ENCODE peak calls at places on chromosomes 13 and 19, in seven cellular contexts. One of them, this sample, is unnamed.
A peak's percentile ranks its signal among the peaks of the same experiment; 100 is the strongest.

GRCh38 chr13:57629821-57630235 is 1.7 kb upstream of the PCDH17 start:
- DNase-seq in GM13977: peak; percentile 67
- DNase-seq in fibroblast of mammary gland: peak; percentile 67
- DNase-seq in omental fat pad: peak; percentile 52
- DNase-seq in T-helper 2 cell: peak; percentile 65
- DNase-seq in stimulated activated CD8-positive, alpha-beta memory T cell treated with anti-CD3 and anti-CD28 coated beads, Interleukin-4, amount 100 ng/mL, for 4 hours: no peak
- DNase-seq in non-pigmented ciliary epithelial cell: no peak
- DNase-seq in this sample: no peak

GRCh38 chr19:4369109-4369887 is 25.9 kb downstream of the MPND start:
- DNase-seq in GM13977: peak; percentile 80
- DNase-seq in fibroblast of mammary gland: peak; percentile 47
- DNase-seq in omental fat pad: no peak
- DNase-seq in T-helper 2 cell: peak; percentile 87
- DNase-seq in stimulated activated CD8-positive, alpha-beta memory T cell treated with anti-CD3 and anti-CD28 coated beads, Interleukin-4, amount 100 ng/mL, for 4 hours: peak; percentile 24
- DNase-seq in non-pigmented ciliary epithelial cell: no peak
- DNase-seq in this sample: no peak

GRCh38 chr13:73242515-73243015 is 183.8 kb downstream of the KLF5 start:
- DNase-seq in GM13977: no peak
- DNase-seq in fibroblast of mammary gland: no peak
- DNase-seq in omental fat pad: no peak
- DNase-seq in T-helper 2 cell: no peak
- DNase-seq in stimulated activated CD8-positive, alpha-beta memory T cell treated with anti-CD3 and anti-CD28 coated beads, Interleukin-4, amount 100 ng/mL, for 4 hours: no peak
- DNase-seq in non-pigmented ciliary epithelial cell: no peak
- DNase-seq in this sample: no peak

GRCh38 chr19:39405930-39406655 is 554 bp upstream of the ZFP36 start:
- DNase-seq in GM13977: peak; percentile 76
- DNase-seq in fibroblast of mammary gland: no peak
- DNase-seq in omental fat pad: no peak
- DNase-seq in T-helper 2 cell: peak; percentile 93
- DNase-seq in stimulated activated CD8-positive, alpha-beta memory T cell treated with anti-CD3 and anti-CD28 coated beads, Interleukin-4, amount 100 ng/mL, for 4 hours: peak; percentile 76
- DNase-seq in non-pigmented ciliary epithelial cell: no peak
- DNase-seq in this sample: no peak

GRCh38 chr19:46660008-46660517 is 919 bp downstream of the DACT3 start:
- DNase-seq in GM13977: no peak
- DNase-seq in fibroblast of mammary gland: no peak
- DNase-seq in omental fat pad: no peak
- DNase-seq in T-helper 2 cell: no peak
- DNase-seq in stimulated activated CD8-positive, alpha-beta memory T cell treated with anti-CD3 and anti-CD28 coated beads, Interleukin-4, amount 100 ng/mL, for 4 hours: no peak
- DNase-seq in non-pigmented ciliary epithelial cell: no peak
- DNase-seq in this sample: peak; percentile 18

GRCh38 chr13:44013666-44014291 is 134.1 kb downstream of the LACC1 start:
- DNase-seq in GM13977: no peak
- DNase-seq in fibroblast of mammary gland: peak; percentile 63
- DNase-seq in omental fat pad: no peak
- DNase-seq in T-helper 2 cell: no peak
- DNase-seq in stimulated activated CD8-positive, alpha-beta memory T cell treated with anti-CD3 and anti-CD28 coated beads, Interleukin-4, amount 100 ng/mL, for 4 hours: no peak
- DNase-seq in non-pigmented ciliary epithelial cell: peak; percentile 35
- DNase-seq in this sample: peak; percentile 47

GRCh38 chr13:21971662-21972635 is 301.1 kb downstream of the FGF9 start:
- DNase-seq in GM13977: no peak
- DNase-seq in fibroblast of mammary gland: no peak
- DNase-seq in omental fat pad: no peak
- DNase-seq in T-helper 2 cell: no peak
- DNase-seq in stimulated activated CD8-positive, alpha-beta memory T cell treated with anti-CD3 and anti-CD28 coated beads, Interleukin-4, amount 100 ng/mL, for 4 hours: no peak
- DNase-seq in non-pigmented ciliary epithelial cell: peak; percentile 41
- DNase-seq in this sample: no peak

GRCh38 chr13:32426981-32427851 is 714 bp downstream of the N4BP2L1 start:
- DNase-seq in GM13977: peak; percentile 56
- DNase-seq in fibroblast of mammary gland: peak; percentile 15
- DNase-seq in omental fat pad: no peak
- DNase-seq in T-helper 2 cell: peak; percentile 78
- DNase-seq in stimulated activated CD8-positive, alpha-beta memory T cell treated with anti-CD3 and anti-CD28 coated beads, Interleukin-4, amount 100 ng/mL, for 4 hours: no peak
- DNase-seq in non-pigmented ciliary epithelial cell: no peak
- DNase-seq in this sample: peak; percentile 36